ENCODE peak calls at places on chromosomes 7 and 10, in five cellular contexts. L, J, A, K and E are unnamed samples.

GRCh38 chr10:18087398-18087797 is 52.8 kb upstream of the CACNB2 start:
- DNase-seq in L (no peak), A (no peak), K (no peak), J (no peak), E (peak)

GRCh38 chr10:72276013-72276387 is 2.3 kb downstream of the DDIT4 start:
- DNase-seq in L (no peak), J (peak), A (no peak), K (peak), E (no peak)

GRCh38 chr10:78331391-78331922 is 297.8 kb downstream of the RPS24 start:
- DNase-seq in K (peak), J (no peak), A (peak), L (no peak), E (peak)

GRCh38 chr7:92293887-92294616 is 48.3 kb downstream of the ANKIB1 start:
- DNase-seq in A (no peak), J (no peak), K (no peak), L (no peak), E (no peak)

GRCh38 chr7:464712-465461 is 54.8 kb downstream of the PDGFA start:
- DNase-seq in A (no peak), K (no peak), L (no peak), J (no peak), E (no peak)

GRCh38 chr10:71748671-71749191 is 24.6 kb downstream of the VSIR start:
- DNase-seq in K (no peak), A (peak), L (peak), J (peak), E (no peak)

GRCh38 chr7:38541440-38541839 is 89.7 kb downstream of the AMPH start:
- DNase-seq in J (no peak), K (no peak), A (no peak), L (no peak), E (no peak)

GRCh38 chr7:84196007-84196551 is 1.5 kb upstream of the SEMA3A start:
- DNase-seq in K (peak), A (peak), J (no peak), L (no peak), E (peak)

GRCh38 chr7:1394371-1394770 is 64.9 kb downstream of the MICALL2 start:
- DNase-seq in J (no peak), K (no peak), L (no peak), A (no peak), E (no peak)

GRCh38 chr7:23597908-23598224 is 684 bp downstream of the CCDC126 start:
- DNase-seq in K (no peak), J (no peak), L (no peak), A (no peak), E (no peak)

GRCh38 chr10:63668081-63668480 is 146.9 kb downstream of the REEP3 start:
- DNase-seq in K (no peak), J (no peak), L (no peak), A (no peak), E (peak)

GRCh38 chr10:4407783-4408182 is 418.2 kb upstream of the AKR1E2 start:
- DNase-seq in L (no peak), K (peak), J (no peak), A (no peak), E (peak)

GRCh38 chr7:5143935-5144903 is 45.8 kb upstream of the WIPI2 start:
- DNase-seq in K (peak), A (no peak), J (peak), L (peak), E (peak)

GRCh38 chr10:72250666-72251065 is 23.1 kb upstream of the DDIT4 start:
- DNase-seq in A (no peak), L (no peak), K (peak), J (no peak), E (peak)

GRCh38 chr7:132980406-132980805 is 101.5 kb downstream of the CHCHD3 start:
- DNase-seq in J (no peak), K (no peak), L (no peak), A (no peak), E (no peak)

GRCh38 chr7:41889040-41889439 is 186.2 kb upstream of the INHBA start:
- DNase-seq in L (no peak), A (no peak), K (no peak), J (no peak), E (no peak)

GRCh38 chr7:44131173-44132009 is 8.0 kb upstream of the POLD2 start:
- DNase-seq in K (peak), A (peak), L (no peak), J (no peak), E (no peak)

GRCh38 chr10:75378403-75378802 is 23.2 kb downstream of the ZNF503 start:
- DNase-seq in L (no peak), K (no peak), J (no peak), A (no peak), E (no peak)

GRCh38 chr7:129553861-129554530 is 51.7 kb downstream of the SMKR1 start:
- DNase-seq in L (peak), K (peak), J (peak), A (no peak), E (peak)

GRCh38 chr7:129713544-129713943 is 102.0 kb downstream of the NRF1 start:
- DNase-seq in A (no peak), K (no peak), J (no peak), L (no peak), E (no peak)

GRCh38 chr7:140557809-140558518 is 78.7 kb upstream of the MKRN1 start:
- DNase-seq in A (no peak), K (peak), J (no peak), L (no peak), E (no peak)

GRCh38 chr10:71840936-71841335 is 10.1 kb downstream of the PSAP start:
- DNase-seq in K (no peak), L (no peak), J (no peak), A (no peak), E (no peak)

GRCh38 chr10:15209827-15210509 is 41.5 kb upstream of the NMT2 start:
- DNase-seq in K (peak), A (peak), L (peak), J (peak), E (peak)

GRCh38 chr7:119572132-119572531 is 700.8 kb upstream of the KCND2 start:
- DNase-seq in J (no peak), K (no peak), A (peak), L (no peak), E (no peak)

GRCh38 chr10:112811741-112812551 is 138.1 kb upstream of the TCF7L2 start:
- DNase-seq in A (peak), K (peak), L (no peak), J (no peak), E (peak)

GRCh38 chr7:17674956-17675300 is 265.4 kb downstream of the SNX13 start:
- DNase-seq in K (peak), J (no peak), L (no peak), A (no peak), E (no peak)

GRCh38 chr10:79316671-79317431 is 30.4 kb upstream of the PPIF start:
- DNase-seq in K (peak), L (no peak), J (peak), A (no peak), E (peak)

GRCh38 chr7:151452141-151452571 is 12.2 kb upstream of the CRYGN start:
- DNase-seq in K (no peak), L (no peak), J (no peak), A (peak), E (no peak)

GRCh38 chr7:151426486-151426905 is 13.4 kb downstream of the CRYGN start:
- DNase-seq in L (no peak), K (peak), J (no peak), A (no peak), E (peak)

GRCh38 chr7:138000081-138000701 is 1.7 kb downstream of the CREB3L2 start:
- DNase-seq in J (no peak), K (peak), L (no peak), A (peak), E (peak)

GRCh38 chr7:16422100-16422430 is 727 bp upstream of the CRPPA start:
- DNase-seq in A (no peak), L (no peak), K (peak), J (no peak), E (peak)